ENCODE peak calls at places on chromosomes 13 and 19, in nine cellular contexts. One of them, this sample, is unnamed. For H3K4me1, the result is how much of the 10 kb centered on the place peaks cover.

GRCh38 chr13:46160474-46161066 is 21.4 kb downstream of the LCP1 start:
- DNase-seq in CD8-positive, alpha-beta memory T cell: peak
- DNase-seq in uterus: no peak
- DNase-seq in foreskin keratinocyte: no peak
- DNase-seq in fibroblast of lung: peak
- DNase-seq in stomach: no peak
- DNase-seq in GM23248: peak
- DNase-seq in CD8-positive, alpha-beta T cell: no peak
- DNase-seq in left ventricle myocardium inferior: no peak
- DNase-seq in this sample: no peak

GRCh38 chr13:112617754-112618375 is 29.9 kb upstream of the TUBGCP3 start:
- DNase-seq in CD8-positive, alpha-beta T cell: no peak
- DNase-seq in CD8-positive, alpha-beta memory T cell: no peak
- DNase-seq in stomach: no peak
- DNase-seq in GM23248: no peak
- DNase-seq in uterus: no peak
- DNase-seq in fibroblast of lung: no peak
- DNase-seq in foreskin keratinocyte: no peak
- DNase-seq in left ventricle myocardium inferior: no peak
- DNase-seq in this sample: peak

GRCh38 chr13:75225288-75225687 is 256.7 kb downstream of the TBC1D4 start:
- DNase-seq in GM23248: no peak
- DNase-seq in CD8-positive, alpha-beta T cell: no peak
- DNase-seq in uterus: no peak
- DNase-seq in foreskin keratinocyte: no peak
- DNase-seq in fibroblast of lung: no peak
- DNase-seq in stomach: no peak
- DNase-seq in left ventricle myocardium inferior: no peak
- DNase-seq in CD8-positive, alpha-beta memory T cell: no peak
- DNase-seq in this sample: no peak

GRCh38 chr13:58097831-58098230 is 466.3 kb downstream of the PCDH17 start:
- DNase-seq in left ventricle myocardium inferior: no peak
- DNase-seq in foreskin keratinocyte: no peak
- DNase-seq in CD8-positive, alpha-beta T cell: no peak
- DNase-seq in uterus: no peak
- DNase-seq in fibroblast of lung: peak
- DNase-seq in CD8-positive, alpha-beta memory T cell: no peak
- DNase-seq in GM23248: no peak
- DNase-seq in stomach: no peak
- DNase-seq in this sample: no peak

GRCh38 chr13:45773236-45773635 is 71.1 kb downstream of the CBY2 start:
- DNase-seq in left ventricle myocardium inferior: no peak
- DNase-seq in CD8-positive, alpha-beta T cell: no peak
- DNase-seq in foreskin keratinocyte: peak
- DNase-seq in uterus: no peak
- DNase-seq in GM23248: peak
- DNase-seq in stomach: no peak
- DNase-seq in CD8-positive, alpha-beta memory T cell: no peak
- DNase-seq in fibroblast of lung: peak
- DNase-seq in this sample: no peak

GRCh38 chr19:18164072-18164471 is 9.5 kb upstream of the IFI30 start:
- DNase-seq in CD8-positive, alpha-beta memory T cell: no peak
- DNase-seq in fibroblast of lung: no peak
- DNase-seq in uterus: no peak
- DNase-seq in stomach: no peak
- DNase-seq in GM23248: no peak
- DNase-seq in CD8-positive, alpha-beta T cell: no peak
- DNase-seq in foreskin keratinocyte: no peak
- DNase-seq in left ventricle myocardium inferior: no peak
- DNase-seq in this sample: no peak

GRCh38 chr19:47778954-47779351 is 450 bp downstream of the SELENOW start:
- DNase-seq in stomach: no peak
- DNase-seq in uterus: peak
- DNase-seq in CD8-positive, alpha-beta memory T cell: no peak
- DNase-seq in CD8-positive, alpha-beta T cell: no peak
- DNase-seq in GM23248: peak
- DNase-seq in foreskin keratinocyte: no peak
- DNase-seq in fibroblast of lung: peak
- DNase-seq in left ventricle myocardium inferior: peak
- DNase-seq in this sample: no peak

GRCh38 chr13:62502606-62503005 is 1087.0 kb upstream of the PCDH20 start:
- DNase-seq in left ventricle myocardium inferior: no peak
- DNase-seq in CD8-positive, alpha-beta T cell: no peak
- DNase-seq in uterus: no peak
- DNase-seq in CD8-positive, alpha-beta memory T cell: no peak
- DNase-seq in foreskin keratinocyte: no peak
- DNase-seq in stomach: no peak
- DNase-seq in GM23248: no peak
- DNase-seq in fibroblast of lung: no peak
- DNase-seq in this sample: no peak

GRCh38 chr19:18869231-18869575 is 26.8 kb downstream of the CERS1 start:
- DNase-seq in left ventricle myocardium inferior: no peak
- DNase-seq in stomach: no peak
- DNase-seq in foreskin keratinocyte: no peak
- DNase-seq in CD8-positive, alpha-beta memory T cell: no peak
- DNase-seq in fibroblast of lung: no peak
- DNase-seq in CD8-positive, alpha-beta T cell: no peak
- DNase-seq in GM23248: no peak
- DNase-seq in uterus: no peak
- DNase-seq in this sample: no peak

GRCh38 chr19:43489310-43489709 is 15.2 kb downstream of the PHLDB3 start:
- DNase-seq in left ventricle myocardium inferior: no peak
- DNase-seq in GM23248: no peak
- DNase-seq in uterus: no peak
- DNase-seq in stomach: no peak
- DNase-seq in foreskin keratinocyte: no peak
- DNase-seq in CD8-positive, alpha-beta T cell: no peak
- DNase-seq in CD8-positive, alpha-beta memory T cell: no peak
- DNase-seq in fibroblast of lung: no peak
- DNase-seq in this sample: peak

GRCh38 chr13:101576977-101577376 is 124.5 kb downstream of the ITGBL1 start:
- DNase-seq in CD8-positive, alpha-beta memory T cell: no peak
- DNase-seq in stomach: no peak
- DNase-seq in CD8-positive, alpha-beta T cell: no peak
- DNase-seq in left ventricle myocardium inferior: no peak
- DNase-seq in GM23248: no peak
- DNase-seq in uterus: no peak
- DNase-seq in fibroblast of lung: no peak
- DNase-seq in foreskin keratinocyte: no peak
- DNase-seq in this sample: no peak

GRCh38 chr19:32343550-32344262 is 1.7 kb upstream of the ZNF507 start:
- DNase-seq in left ventricle myocardium inferior: no peak
- DNase-seq in uterus: no peak
- DNase-seq in CD8-positive, alpha-beta T cell: no peak
- DNase-seq in foreskin keratinocyte: no peak
- DNase-seq in stomach: no peak
- DNase-seq in CD8-positive, alpha-beta memory T cell: no peak
- DNase-seq in fibroblast of lung: no peak
- DNase-seq in GM23248: no peak
- DNase-seq in this sample: no peak

GRCh38 chr19:42422576-42423461 is 4.4 kb downstream of the LIPE start:
- DNase-seq in left ventricle myocardium inferior: no peak
- DNase-seq in stomach: no peak
- DNase-seq in GM23248: no peak
- DNase-seq in foreskin keratinocyte: no peak
- DNase-seq in fibroblast of lung: peak
- DNase-seq in uterus: no peak
- DNase-seq in CD8-positive, alpha-beta memory T cell: peak
- DNase-seq in CD8-positive, alpha-beta T cell: peak
- DNase-seq in this sample: peak

GRCh38 chr13:106183410-106184128 is 351.9 kb downstream of the EFNB2 start:
- DNase-seq in stomach: no peak
- DNase-seq in CD8-positive, alpha-beta T cell: no peak
- DNase-seq in CD8-positive, alpha-beta memory T cell: no peak
- DNase-seq in GM23248: no peak
- DNase-seq in uterus: no peak
- DNase-seq in left ventricle myocardium inferior: no peak
- DNase-seq in foreskin keratinocyte: no peak
- DNase-seq in fibroblast of lung: no peak
- DNase-seq in this sample: no peak

GRCh38 chr19:35120492-35120891 is 4.9 kb downstream of the FXYD3 start:
- DNase-seq in CD8-positive, alpha-beta memory T cell: no peak
- DNase-seq in left ventricle myocardium inferior: no peak
- DNase-seq in stomach: no peak
- DNase-seq in foreskin keratinocyte: peak
- DNase-seq in GM23248: peak
- DNase-seq in CD8-positive, alpha-beta T cell: no peak
- DNase-seq in fibroblast of lung: peak
- DNase-seq in uterus: no peak
- DNase-seq in this sample: no peak

GRCh38 chr19:49106648-49107135 is 7.5 kb upstream of the LIN7B start:
- DNase-seq in CD8-positive, alpha-beta memory T cell: peak
- DNase-seq in left ventricle myocardium inferior: peak
- DNase-seq in GM23248: peak
- DNase-seq in fibroblast of lung: peak
- DNase-seq in foreskin keratinocyte: peak
- DNase-seq in uterus: no peak
- DNase-seq in CD8-positive, alpha-beta T cell: peak
- DNase-seq in stomach: peak
- DNase-seq in this sample: no peak

GRCh38 chr13:99150575-99151370 is 49.9 kb upstream of the UBAC2 start:
- DNase-seq in CD8-positive, alpha-beta T cell: no peak
- DNase-seq in uterus: no peak
- DNase-seq in GM23248: peak
- DNase-seq in stomach: no peak
- DNase-seq in foreskin keratinocyte: peak
- DNase-seq in CD8-positive, alpha-beta memory T cell: no peak
- DNase-seq in left ventricle myocardium inferior: no peak
- DNase-seq in fibroblast of lung: peak
- DNase-seq in this sample: no peak

GRCh38 chr13:101416181-101417042 is at the start of gene NALCN:
- DNase-seq in CD8-positive, alpha-beta memory T cell: no peak
- DNase-seq in GM23248: peak
- DNase-seq in stomach: no peak
- DNase-seq in foreskin keratinocyte: no peak
- DNase-seq in left ventricle myocardium inferior: peak
- DNase-seq in CD8-positive, alpha-beta T cell: no peak
- DNase-seq in uterus: no peak
- DNase-seq in fibroblast of lung: peak
- DNase-seq in this sample: peak

GRCh38 chr19:16345457-16345856 is 20.8 kb downstream of the KLF2 start:
- DNase-seq in CD8-positive, alpha-beta T cell: no peak
- DNase-seq in stomach: no peak
- DNase-seq in GM23248: no peak
- DNase-seq in left ventricle myocardium inferior: no peak
- DNase-seq in uterus: no peak
- DNase-seq in foreskin keratinocyte: no peak
- DNase-seq in CD8-positive, alpha-beta memory T cell: no peak
- DNase-seq in fibroblast of lung: no peak
- DNase-seq in this sample: no peak

GRCh38 chr19:15635016-15635805 is 5.5 kb upstream of the CYP4F3 start:
- DNase-seq in fibroblast of lung: no peak
- DNase-seq in stomach: no peak
- DNase-seq in GM23248: no peak
- DNase-seq in left ventricle myocardium inferior: no peak
- DNase-seq in uterus: no peak
- DNase-seq in foreskin keratinocyte: peak
- DNase-seq in CD8-positive, alpha-beta T cell: no peak
- DNase-seq in CD8-positive, alpha-beta memory T cell: no peak
- DNase-seq in this sample: no peak

GRCh38 chr13:77513719-77514335 is 21.7 kb upstream of the SCEL start:
- DNase-seq in CD8-positive, alpha-beta T cell: no peak
- DNase-seq in left ventricle myocardium inferior: no peak
- DNase-seq in stomach: no peak
- DNase-seq in GM23248: no peak
- DNase-seq in foreskin keratinocyte: no peak
- DNase-seq in uterus: no peak
- DNase-seq in fibroblast of lung: no peak
- DNase-seq in CD8-positive, alpha-beta memory T cell: no peak
- DNase-seq in this sample: no peak

GRCh38 chr13:90564096-90564495 is 783.4 kb upstream of the MIR17HG start:
- DNase-seq in stomach: no peak
- DNase-seq in CD8-positive, alpha-beta T cell: no peak
- DNase-seq in GM23248: no peak
- DNase-seq in CD8-positive, alpha-beta memory T cell: no peak
- DNase-seq in left ventricle myocardium inferior: no peak
- DNase-seq in uterus: no peak
- DNase-seq in foreskin keratinocyte: no peak
- DNase-seq in fibroblast of lung: no peak
- DNase-seq in this sample: peak
- H3K4me1 ChIP-seq in stomach: under half
- H3K4me1 ChIP-seq in CD8-positive, alpha-beta T cell: under half
- H3K4me1 ChIP-seq in GM23248: under half
- H3K4me1 ChIP-seq in CD8-positive, alpha-beta memory T cell: under half
- H3K4me1 ChIP-seq in left ventricle myocardium inferior: under half
- H3K4me1 ChIP-seq in uterus: under half
- H3K4me1 ChIP-seq in foreskin keratinocyte: under half
- H3K4me1 ChIP-seq in fibroblast of lung: under half
- H3K4me1 ChIP-seq in this sample: under half

DNA sequence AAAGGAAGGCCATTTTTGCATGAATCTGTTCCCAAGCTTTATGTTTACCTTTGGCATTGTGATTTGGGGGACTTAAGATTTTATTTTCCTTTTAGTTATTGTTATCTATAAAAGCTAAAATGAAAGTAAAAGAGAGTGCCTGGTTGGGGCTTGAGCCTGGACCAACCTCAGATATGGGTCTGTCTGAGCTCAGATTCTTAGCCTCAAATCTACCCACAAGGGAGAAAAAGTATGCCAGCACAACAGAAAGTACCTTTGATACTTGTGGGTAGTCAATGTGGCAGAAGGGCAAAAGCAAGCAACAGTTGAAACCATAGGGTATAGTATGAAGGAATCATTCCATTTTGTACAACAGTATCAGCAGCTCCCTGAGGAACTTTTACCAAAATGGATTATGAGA is 26.6 kb upstream of the KBTBD6 start:
- DNase-seq in foreskin keratinocyte: no peak
- DNase-seq in fibroblast of lung: no peak
- DNase-seq in left ventricle myocardium inferior: no peak
- DNase-seq in uterus: no peak
- DNase-seq in stomach: no peak
- DNase-seq in CD8-positive, alpha-beta memory T cell: no peak
- DNase-seq in CD8-positive, alpha-beta T cell: no peak
- DNase-seq in GM23248: no peak
- DNase-seq in this sample: no peak
- H3K4me1 ChIP-seq in foreskin keratinocyte: under half
- H3K4me1 ChIP-seq in fibroblast of lung: under half
- H3K4me1 ChIP-seq in left ventricle myocardium inferior: under half
- H3K4me1 ChIP-seq in uterus: under half
- H3K4me1 ChIP-seq in stomach: under half
- H3K4me1 ChIP-seq in CD8-positive, alpha-beta memory T cell: under half
- H3K4me1 ChIP-seq in CD8-positive, alpha-beta T cell: under half
- H3K4me1 ChIP-seq in GM23248: under half
- H3K4me1 ChIP-seq in this sample: under half

GRCh38 chr19:23804676-23805075 is 46.0 kb upstream of the ZNF681 start:
- DNase-seq in fibroblast of lung: no peak
- DNase-seq in CD8-positive, alpha-beta T cell: no peak
- DNase-seq in stomach: no peak
- DNase-seq in foreskin keratinocyte: no peak
- DNase-seq in left ventricle myocardium inferior: no peak
- DNase-seq in CD8-positive, alpha-beta memory T cell: no peak
- DNase-seq in GM23248: no peak
- DNase-seq in uterus: no peak
- DNase-seq in this sample: no peak

GRCh38 chr19:23810496-23810895 is 51.8 kb upstream of the ZNF681 start:
- DNase-seq in fibroblast of lung: no peak
- DNase-seq in stomach: no peak
- DNase-seq in CD8-positive, alpha-beta memory T cell: no peak
- DNase-seq in CD8-positive, alpha-beta T cell: no peak
- DNase-seq in uterus: no peak
- DNase-seq in GM23248: no peak
- DNase-seq in foreskin keratinocyte: no peak
- DNase-seq in left ventricle myocardium inferior: no peak
- DNase-seq in this sample: no peak
- H3K4me1 ChIP-seq in fibroblast of lung: under half
- H3K4me1 ChIP-seq in stomach: under half
- H3K4me1 ChIP-seq in CD8-positive, alpha-beta memory T cell: under half
- H3K4me1 ChIP-seq in CD8-positive, alpha-beta T cell: under half
- H3K4me1 ChIP-seq in uterus: under half
- H3K4me1 ChIP-seq in GM23248: under half
- H3K4me1 ChIP-seq in foreskin keratinocyte: under half
- H3K4me1 ChIP-seq in left ventricle myocardium inferior: under half
- H3K4me1 ChIP-seq in this sample: under half

GRCh38 chr13:51839711-51840110 is 5.3 kb downstream of the TMEM272 start:
- DNase-seq in uterus: no peak
- DNase-seq in fibroblast of lung: no peak
- DNase-seq in CD8-positive, alpha-beta memory T cell: no peak
- DNase-seq in left ventricle myocardium inferior: no peak
- DNase-seq in GM23248: no peak
- DNase-seq in foreskin keratinocyte: no peak
- DNase-seq in CD8-positive, alpha-beta T cell: no peak
- DNase-seq in stomach: no peak
- DNase-seq in this sample: no peak
- H3K4me1 ChIP-seq in uterus: under half
- H3K4me1 ChIP-seq in fibroblast of lung: under half
- H3K4me1 ChIP-seq in CD8-positive, alpha-beta memory T cell: under half
- H3K4me1 ChIP-seq in left ventricle myocardium inferior: under half
- H3K4me1 ChIP-seq in GM23248: under half
- H3K4me1 ChIP-seq in foreskin keratinocyte: under half
- H3K4me1 ChIP-seq in CD8-positive, alpha-beta T cell: under half
- H3K4me1 ChIP-seq in stomach: under half
- H3K4me1 ChIP-seq in this sample: under half

This sample was measured in kidney.